ENCODE peak calls at places on chromosomes 11 and 22, in seven cellular contexts. P, L, D, J, I, S and R are unnamed samples.

GRCh38 chr11:132994038-132994502 is 538.2 kb downstream of the OPCML start:
- DNase-seq in P (no peak), L (no peak), D (no peak), J (no peak), I (no peak), S (no peak), R (no peak)

GRCh38 chr11:128900468-128900867 is 9.3 kb downstream of the KCNJ5 start:
- DNase-seq in P (no peak), L (no peak), D (no peak), J (no peak), I (no peak), S (peak; percentile 70), R (no peak)

GRCh38 chr11:122690801-122691649 is 35.5 kb downstream of the UBASH3B start:
- DNase-seq in P (peak; percentile 57), L (no peak), D (no peak), J (no peak), I (no peak), S (no peak), R (no peak)

GRCh38 chr11:19642759-19643158 is 69.9 kb upstream of the NAV2 start:
- DNase-seq in P (no peak), L (no peak), D (no peak), J (no peak), I (no peak), S (no peak), R (no peak)

GRCh38 chr11:130608267-130608666 is 159.8 kb downstream of the ADAMTS15 start:
- DNase-seq in P (no peak), L (no peak), D (no peak), J (no peak), I (no peak), S (no peak), R (no peak)

GRCh38 chr22:50169774-50170341 is 673 bp upstream of the PANX2 start:
- DNase-seq in P (no peak), L (no peak), D (no peak), J (no peak), I (peak; percentile 32), S (no peak), R (peak; percentile 65)

GRCh38 chr22:41862160-41862529 is 29.2 kb downstream of the SREBF2 start:
- DNase-seq in P (peak; percentile 23), L (no peak), D (no peak), J (no peak), I (no peak), S (no peak), R (no peak)

GRCh38 chr11:72577271-72577681 is 96.9 kb downstream of the PDE2A start:
- DNase-seq in P (no peak), L (peak; percentile 60), D (peak; percentile 69), J (no peak), I (no peak), S (no peak), R (no peak)

GRCh38 chr11:46724088-46724487 is 5.1 kb downstream of the F2 start:
- DNase-seq in P (no peak), L (no peak), D (no peak), J (no peak), I (no peak), S (no peak), R (no peak)

GRCh38 chr11:30392221-30392784 is 69.4 kb downstream of the ARL14EP start:
- DNase-seq in P (no peak), L (no peak), D (no peak), J (no peak), I (no peak), S (peak; percentile 35), R (peak; percentile 26)

GRCh38 chr11:116173946-116174911 is 598.6 kb downstream of the BUD13 start:
- DNase-seq in P (no peak), L (no peak), D (no peak), J (no peak), I (peak; percentile 66), S (no peak), R (no peak)

GRCh38 chr11:72814139-72814830 is at the start of gene ATG16L2:
- DNase-seq in P (peak; percentile 76), L (no peak), D (peak; percentile 97), J (peak; percentile 87), I (peak; percentile 91), S (peak; percentile 87), R (peak; percentile 94)

GRCh38 chr11:128262463-128263345 is 324.7 kb downstream of the ETS1 start:
- DNase-seq in P (no peak), L (no peak), D (no peak), J (no peak), I (no peak), S (no peak), R (no peak)

GRCh38 chr11:112837162-112837826 is 123.9 kb upstream of the NCAM1 start:
- DNase-seq in P (no peak), L (no peak), D (no peak), J (no peak), I (peak; percentile 49), S (no peak), R (peak; percentile 59)

GRCh38 chr11:62489204-62489603 is 57.4 kb downstream of the AHNAK start:
- DNase-seq in P (peak; percentile 52), L (no peak), D (no peak), J (no peak), I (no peak), S (no peak), R (no peak)

GRCh38 chr11:44731685-44732411 is 5.1 kb downstream of the TSPAN18 start:
- DNase-seq in P (no peak), L (no peak), D (no peak), J (no peak), I (peak; percentile 89), S (peak; percentile 79), R (peak; percentile 62)

GRCh38 chr11:12232819-12233601 is 122.6 kb downstream of the MICAL2 start:
- DNase-seq in P (peak; percentile 95), L (no peak), D (no peak), J (no peak), I (peak; percentile 64), S (no peak), R (no peak)

GRCh38 chr22:35392357-35392756 is 7.6 kb upstream of the MCM5 start:
- DNase-seq in P (no peak), L (no peak), D (no peak), J (no peak), I (no peak), S (no peak), R (no peak)

GRCh38 chr22:30408388-30409101 is 11.7 kb downstream of the SEC14L2 start:
- DNase-seq in P (peak; percentile 65), L (no peak), D (no peak), J (no peak), I (no peak), S (no peak), R (no peak)
- H3K27ac ChIP-seq in P (no peak overlapping the region), L (peak overlapping the region; percentile 73), D (no peak overlapping the region), J (no peak overlapping the region), I (no peak overlapping the region), S (no peak overlapping the region), R (no peak overlapping the region)

GRCh38 chr11:76793391-76793811 is 10.2 kb downstream of the TSKU start:
- DNase-seq in P (no peak), L (peak; percentile 15), D (no peak), J (no peak), I (no peak), S (no peak), R (no peak)
- H3K4me3 ChIP-seq in P (no peak overlapping the region), L (no peak overlapping the region), D (no peak overlapping the region), J (no peak overlapping the region), I (no peak overlapping the region), S (no peak overlapping the region), R (no peak overlapping the region)

GRCh38 chr11:1573077-1573846 is 1.2 kb upstream of the DUSP8 start:
- DNase-seq in P (no peak), L (no peak), D (peak; percentile 81), J (no peak), I (no peak), S (peak; percentile 13), R (no peak)
- H3K27ac ChIP-seq in P (no peak overlapping the region), L (no peak overlapping the region), D (peak overlapping the region; percentile 8), J (peak overlapping the region; percentile 83), I (no peak overlapping the region), S (no peak overlapping the region), R (no peak overlapping the region)

DNA sequence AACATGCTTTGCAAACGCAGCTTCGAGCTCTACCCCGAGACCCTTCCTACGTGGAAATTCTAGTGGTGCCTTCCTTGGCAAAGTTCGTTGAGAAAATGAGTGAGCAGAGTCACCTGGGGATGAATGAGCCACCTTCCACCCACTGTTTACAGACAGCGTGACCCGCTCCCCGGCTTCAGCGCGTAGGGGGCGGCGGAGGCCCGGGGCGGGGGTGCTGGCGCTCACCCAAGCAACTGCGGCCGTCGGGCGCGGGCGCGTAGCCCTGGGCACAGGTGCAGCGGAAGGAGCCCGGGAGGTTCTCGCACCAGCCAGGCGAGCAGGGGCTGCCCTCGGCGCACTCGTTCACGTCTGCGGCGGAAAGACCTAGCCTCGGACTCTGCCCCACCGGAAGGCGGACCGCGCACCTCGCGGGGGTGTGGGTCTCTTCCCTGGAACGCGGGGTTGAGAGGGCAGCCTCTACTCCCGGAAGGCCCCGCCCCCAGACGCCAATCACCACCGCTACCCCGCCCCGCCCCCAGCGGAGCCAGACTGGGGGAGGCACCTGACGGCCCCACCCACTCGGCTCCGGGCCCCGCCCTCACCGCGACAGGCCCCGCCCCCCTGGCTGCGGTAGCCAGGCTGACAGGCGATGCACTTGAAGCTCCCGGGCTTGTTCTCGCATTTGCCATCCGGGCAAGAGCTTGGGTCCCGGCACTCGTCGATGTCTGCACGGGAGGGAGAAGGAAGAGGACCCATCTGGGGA is 11.8 kb downstream of the LTBP3 start:
- DNase-seq in P (no peak), L (no peak), D (peak; percentile 91), J (peak; percentile 77), I (peak; percentile 89), S (peak; percentile 60), R (peak; percentile 92)
- H3K4me3 ChIP-seq in P (no peak overlapping the region), L (peak overlapping the region; percentile 5), D (no peak overlapping the region), J (peak overlapping the region; percentile 33), I (no peak overlapping the region), S (no peak overlapping the region), R (no peak overlapping the region)

DNA sequence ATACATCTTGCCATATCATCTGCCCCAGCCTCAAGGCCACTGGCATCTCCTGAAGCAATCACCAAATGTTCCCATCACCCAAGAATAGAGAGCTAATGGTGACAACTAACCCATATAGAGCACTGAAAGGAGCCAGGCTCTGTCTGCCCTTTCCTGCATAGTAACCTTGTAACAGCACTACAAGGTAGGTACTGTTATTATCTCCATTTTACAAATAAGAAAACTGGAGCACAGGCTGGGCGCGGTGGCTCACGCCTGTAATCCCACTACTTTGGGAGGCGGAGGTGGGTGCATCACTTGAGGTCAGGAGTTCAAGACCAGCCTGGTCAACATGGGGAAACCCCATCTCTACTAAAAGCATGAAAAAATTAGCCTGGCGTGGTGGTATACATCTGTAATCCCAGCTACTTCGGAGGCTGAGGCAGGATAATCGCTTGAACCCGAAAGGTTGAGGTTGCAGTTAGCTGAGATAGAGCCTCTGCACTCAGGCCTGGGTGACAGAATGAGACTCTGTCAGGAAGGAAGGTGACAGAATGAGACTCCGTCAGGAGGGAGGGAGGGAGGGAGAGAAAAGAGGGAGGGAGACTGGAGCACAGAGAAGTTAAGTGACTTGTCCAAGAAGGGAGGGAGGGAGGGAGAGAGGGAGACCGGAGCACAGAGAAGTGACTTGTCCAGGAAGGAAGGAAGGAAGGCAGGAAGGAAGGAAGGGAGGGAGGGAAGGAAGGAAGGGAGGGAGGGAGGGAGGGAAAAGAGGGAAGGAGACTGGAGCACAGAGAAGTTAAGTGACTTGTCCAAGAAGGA is 2.2 kb downstream of the SLC35F2 start:
- DNase-seq in P (no peak), L (no peak), D (no peak), J (no peak), I (peak; percentile 80), S (no peak), R (no peak)
- H3K27ac ChIP-seq in P (no peak overlapping the region), L (peak overlapping the region; percentile 71), D (no peak overlapping the region), J (no peak overlapping the region), I (no peak overlapping the region), S (no peak overlapping the region), R (no peak overlapping the region)

DNA sequence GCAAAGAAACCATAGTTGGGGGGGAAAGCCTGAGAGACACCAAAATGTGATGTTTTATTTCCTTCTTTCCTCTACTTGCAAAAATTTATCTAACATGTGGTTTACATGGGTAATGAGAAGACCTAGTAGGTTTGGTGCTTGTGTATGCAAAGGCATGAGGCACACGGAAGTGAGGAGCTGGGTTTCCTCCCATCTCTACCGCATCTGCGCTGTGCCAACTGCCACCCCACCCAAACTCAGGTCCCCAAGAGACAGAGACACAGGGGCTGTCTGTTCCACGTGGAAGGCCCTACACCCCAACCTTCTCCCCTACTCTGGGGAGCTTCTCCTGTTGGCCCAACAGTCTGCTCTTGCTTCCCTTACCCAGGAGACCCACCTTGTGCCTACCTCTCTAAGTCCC is 4.8 kb downstream of the RTL6 start:
- DNase-seq in P (no peak), L (no peak), D (no peak), J (no peak), I (no peak), S (no peak), R (no peak)
- H3K4me3 ChIP-seq in P (no peak overlapping the region), L (no peak overlapping the region), D (no peak overlapping the region), J (no peak overlapping the region), I (no peak overlapping the region), S (no peak overlapping the region), R (no peak overlapping the region)